ENCODE peak calls at places on chromosome 10, in five cellular contexts. G is HepG2, U is upper lobe of left lung, O is GM12878, S is K562. A is an unnamed sample.

GRCh38 chr10:35565602-35566061 is 39.5 kb upstream of the GJD4 start:
- ATAC-seq in G (no peak), S (no peak), O (no peak), U (no peak), A (peak)

GRCh38 chr10:50426485-50426884 is 175.2 kb upstream of the ASAH2 start:
- ATAC-seq in U (no peak), O (peak), G (no peak), S (no peak), A (no peak)

GRCh38 chr10:62426600-62426999 is 52.4 kb downstream of the ZNF365 start:
- ATAC-seq in O (no peak), G (no peak), U (no peak), S (no peak), A (no peak)

GRCh38 chr10:44952779-44953231 is 6.8 kb upstream of the RASSF4 start:
- ATAC-seq in O (no peak), U (no peak), G (peak), S (no peak), A (no peak)

GRCh38 chr10:22491931-22492615 is 146.8 kb downstream of the SPAG6 start:
- ATAC-seq in U (no peak), S (no peak), G (no peak), O (peak), A (no peak)

GRCh38 chr10:74213571-74214162 is 62.6 kb downstream of the ADK start:
- ATAC-seq in U (no peak), O (peak), S (peak), G (peak), A (no peak)

GRCh38 chr10:71334228-71334791 is 15.3 kb downstream of the SLC29A3 start:
- ATAC-seq in G (peak), U (no peak), O (no peak), S (no peak), A (no peak)

GRCh38 chr10:6269953-6270867 is 67.5 kb downstream of the PFKFB3 start:
- ATAC-seq in S (peak), O (peak), U (no peak), G (no peak), A (no peak)

GRCh38 chr10:107418411-107418810 is 253.9 kb upstream of the SORCS1 start:
- ATAC-seq in G (no peak), U (no peak), O (peak), S (no peak), A (no peak)

GRCh38 chr10:36783400-36783799 is 342.0 kb upstream of the ANKRD30A start:
- ATAC-seq in O (no peak), U (no peak), S (no peak), G (no peak), A (no peak)

GRCh38 chr10:125094111-125094705 is 66.2 kb downstream of the CTBP2 start:
- ATAC-seq in U (no peak), G (no peak), O (no peak), S (no peak), A (no peak)

GRCh38 chr10:31319602-31320178 is 674 bp downstream of the ZEB1 start:
- ATAC-seq in O (peak), S (peak), G (peak), U (peak), A (peak)

GRCh38 chr10:31322647-31323046 is 3.6 kb downstream of the ZEB1 start:
- ATAC-seq in O (peak), S (no peak), U (no peak), G (no peak), A (no peak)

GRCh38 chr10:31320179-31320597 is 1.2 kb downstream of the ZEB1 start:
- ATAC-seq in G (peak), O (peak), S (no peak), U (no peak), A (peak)

GRCh38 chr10:31320598-31321211 is 1.7 kb downstream of the ZEB1 start:
- ATAC-seq in G (peak), U (peak), O (peak), S (peak), A (no peak)

GRCh38 chr10:31321396-31321941 is 2.5 kb downstream of the ZEB1 start:
- ATAC-seq in U (no peak), G (no peak), O (peak), S (no peak), A (no peak)
- TF ChIP-seq POLR2AphosphoS5 in U (no peak), G (no peak), O (peak), S (no peak), A (no peak)

GRCh38 chr10:1059902-1060301 is 3.7 kb downstream of the WDR37 start:
- ATAC-seq in G (no peak), S (no peak), O (no peak), U (no peak), A (no peak)

GRCh38 chr10:1057106-1057657 is 997 bp downstream of the WDR37 start:
- ATAC-seq in U (peak), S (peak), G (peak), O (peak), A (peak)

GRCh38 chr10:1058017-1058416 is 1.8 kb downstream of the WDR37 start:
- ATAC-seq in U (no peak), G (peak), O (no peak), S (no peak), A (no peak)

GRCh38 chr10:1054684-1055083 is 1.5 kb upstream of the WDR37 start:
- ATAC-seq in O (no peak), G (no peak), S (no peak), U (no peak), A (no peak)

DNA sequence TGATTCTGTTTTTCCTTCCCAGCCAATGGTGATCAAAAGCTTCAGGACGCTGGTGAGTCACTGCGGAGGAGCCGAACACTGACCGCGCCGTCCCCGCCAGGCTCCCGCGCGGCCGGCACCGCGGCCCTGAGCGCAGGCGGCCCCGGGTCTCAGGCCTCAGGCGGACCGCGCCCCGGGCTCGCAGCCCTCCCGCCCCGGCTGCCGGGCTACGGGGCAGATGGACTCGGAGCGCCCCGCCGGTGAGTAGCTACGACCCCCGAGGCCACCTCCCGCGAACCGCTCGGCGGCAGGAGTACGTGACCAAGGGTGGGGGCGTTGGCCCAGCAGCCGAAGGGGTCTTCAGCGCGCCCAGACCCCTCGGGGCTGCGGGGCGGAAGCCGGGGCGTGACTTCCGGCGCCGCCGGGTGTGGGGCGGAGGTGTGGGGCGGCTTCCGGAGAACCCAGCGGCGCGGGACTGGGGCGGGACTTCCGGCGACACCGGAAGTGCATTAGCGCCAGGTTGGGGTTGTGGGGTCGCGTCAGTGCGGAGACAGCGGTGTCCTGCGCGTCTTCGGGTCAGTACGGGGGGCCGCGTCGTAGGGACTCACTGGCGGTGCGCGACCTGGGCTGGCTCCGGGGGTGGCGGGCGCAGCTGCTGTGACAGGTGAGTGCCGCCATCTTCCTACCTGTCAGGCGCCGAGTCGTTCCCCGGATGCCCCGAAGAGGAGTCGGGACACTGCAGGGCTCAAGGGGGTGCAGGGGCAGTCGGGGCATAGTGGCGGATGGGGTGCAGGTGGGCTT is at the start of gene WDR37:
- ATAC-seq in U (peak), G (peak), O (peak), S (peak), A (peak)
- TF ChIP-seq EP300 in U (peak), G (no peak), O (no peak), S (no peak), A (no peak)

DNA sequence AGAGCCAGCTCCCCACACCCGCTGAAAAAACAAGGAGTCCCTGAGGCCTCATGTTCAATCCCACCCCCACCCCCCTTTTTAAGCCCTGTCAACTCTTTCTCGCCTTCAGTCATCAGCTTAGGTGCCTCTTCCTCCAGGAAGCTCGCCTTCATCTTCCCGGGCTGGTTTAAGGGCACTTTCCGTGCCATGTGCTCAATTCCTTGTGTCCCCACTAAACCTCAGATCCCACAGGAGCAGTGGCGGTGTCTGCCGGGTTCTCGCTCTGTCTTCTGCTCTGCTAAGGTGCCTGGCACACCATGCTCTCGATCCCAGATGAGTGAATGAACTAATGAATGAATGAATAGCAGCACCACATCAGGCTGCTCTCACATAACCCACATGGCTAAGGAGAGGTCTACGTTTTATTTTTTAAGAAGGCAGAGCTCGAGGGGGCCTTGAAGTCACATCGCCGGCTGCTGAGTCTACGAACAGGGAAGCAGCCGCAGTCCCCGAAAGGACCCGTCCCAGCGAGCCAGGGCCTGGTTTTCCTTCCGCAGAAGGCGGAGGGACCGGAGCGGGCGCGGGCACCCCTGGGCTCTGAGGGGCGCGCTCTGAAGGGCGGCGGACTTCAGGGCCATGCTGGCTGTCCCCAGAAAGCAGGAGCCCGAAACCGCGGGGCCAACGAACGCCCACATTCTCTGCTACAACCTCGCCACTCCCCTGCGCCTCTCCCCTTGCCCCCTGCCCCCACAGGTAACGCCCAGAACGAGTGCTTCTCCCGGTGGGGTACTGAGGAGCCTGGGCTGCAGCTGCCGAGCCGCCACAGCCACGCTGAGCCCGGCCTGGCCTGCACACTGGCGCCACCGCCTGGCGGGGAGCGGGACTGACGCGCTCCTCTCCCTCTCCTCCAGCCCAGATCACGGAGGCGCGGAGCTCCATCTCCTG is 73.4 kb upstream of the KCNMA1 start:
- ATAC-seq in G (peak), S (peak), U (peak), O (peak), A (peak)
- TF ChIP-seq POLR2AphosphoS5 in G (no peak), S (no peak), U (no peak), O (no peak), A (no peak)

DNA sequence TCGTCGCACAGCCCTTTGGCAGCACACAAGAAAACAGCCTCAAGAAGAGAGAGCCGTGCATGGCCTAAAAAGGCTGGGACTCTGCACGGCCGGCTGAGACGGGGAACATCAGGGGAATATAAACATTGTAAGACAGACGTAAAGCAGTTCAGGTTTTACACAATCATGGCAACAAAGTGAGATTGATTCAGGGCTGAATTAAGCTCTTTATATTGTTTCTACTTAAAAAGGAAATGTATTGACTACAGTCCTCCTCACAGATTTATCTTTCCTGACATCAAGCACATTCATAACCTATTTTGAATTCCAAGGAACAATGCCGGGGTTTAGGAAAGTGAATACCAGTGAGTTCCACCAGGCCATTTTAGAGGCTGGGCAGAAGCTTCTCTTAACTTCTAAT is 25.2 kb downstream of the SORBS1 start:
- ATAC-seq in U (no peak), S (no peak), O (no peak), G (no peak), A (peak)
- TF ChIP-seq EP300 in U (no peak), S (no peak), O (no peak), G (no peak), A (peak)

GRCh38 chr10:78901694-78902093 is 167.1 kb upstream of the ZMIZ1 start:
- ATAC-seq in U (no peak), S (no peak), O (no peak), G (no peak), A (no peak)

GRCh38 chr10:78902815-78903214 is 166.0 kb upstream of the ZMIZ1 start:
- ATAC-seq in G (no peak), S (no peak), U (no peak), O (no peak), A (no peak)

GRCh38 chr10:78904196-78904595 is 164.6 kb upstream of the ZMIZ1 start:
- ATAC-seq in S (peak), O (no peak), U (no peak), G (no peak), A (no peak)

GRCh38 chr10:78905015-78905939 is 163.5 kb upstream of the ZMIZ1 start:
- ATAC-seq in O (no peak), S (no peak), U (no peak), G (peak), A (no peak)

GRCh38 chr10:78903351-78903940 is 165.3 kb upstream of the ZMIZ1 start:
- ATAC-seq in G (no peak), O (no peak), S (no peak), U (no peak), A (no peak)
- TF ChIP-seq POLR2AphosphoS5 in G (no peak), O (no peak), S (no peak), U (no peak), A (no peak)

GRCh38 chr10:17643755-17644484 is at the start of gene STAM:
- ATAC-seq in G (peak), S (peak), O (peak), U (peak), A (peak)
- TF ChIP-seq EP300 in G (no peak), S (no peak), O (no peak), U (no peak), A (no peak)

GRCh38 chr10:75616874-75617478 is 185.6 kb downstream of the LRMDA start:
- ATAC-seq in S (no peak), G (no peak), U (no peak), O (no peak), A (no peak)

GRCh38 chr10:75619636-75620035 is 188.2 kb downstream of the LRMDA start:
- ATAC-seq in U (no peak), S (no peak), O (no peak), G (peak), A (no peak)

GRCh38 chr10:75616076-75616475 is 184.7 kb downstream of the LRMDA start:
- ATAC-seq in S (no peak), G (no peak), U (no peak), O (no peak), A (no peak)

GRCh38 chr10:75613685-75614587 is 182.5 kb downstream of the LRMDA start:
- ATAC-seq in O (peak), S (no peak), G (no peak), U (no peak), A (no peak)

GRCh38 chr10:75617485-75618155 is 186.2 kb downstream of the LRMDA start:
- ATAC-seq in G (no peak), U (peak), O (no peak), S (no peak), A (peak)
- TF ChIP-seq POLR2AphosphoS5 in G (no peak), U (no peak), O (no peak), S (no peak), A (peak)

DNA sequence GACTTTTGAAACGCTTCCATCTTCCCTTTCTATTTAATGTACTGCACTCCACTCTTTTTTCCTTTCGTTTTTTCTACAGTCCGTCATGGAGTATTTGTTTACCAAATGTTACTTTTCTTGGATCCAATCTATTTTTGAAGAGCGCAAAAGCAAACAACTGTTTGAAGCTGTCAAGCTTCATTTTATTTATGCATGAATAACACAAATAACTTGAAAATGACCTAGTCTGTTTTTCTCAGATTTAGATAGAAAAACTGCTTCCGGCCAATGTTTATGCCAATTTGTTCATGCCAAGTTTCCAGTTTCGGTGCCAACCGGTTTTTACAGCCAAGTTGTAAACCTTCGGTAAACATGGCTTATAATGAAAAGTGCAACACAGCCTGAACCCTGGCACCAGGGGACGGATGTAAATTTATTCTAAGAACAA is 150.9 kb upstream of the KLF6 start:
- ATAC-seq in U (no peak), G (no peak), S (no peak), O (no peak), A (peak)
- TF ChIP-seq EP300 in U (no peak), G (no peak), S (no peak), O (no peak), A (peak)

GRCh38 chr10:58951750-58952149 is 224.7 kb upstream of the PHYHIPL start:
- ATAC-seq in G (no peak), U (peak), S (no peak), O (no peak), A (peak)
- TF ChIP-seq POLR2AphosphoS5 in G (no peak), U (no peak), S (no peak), O (no peak), A (no peak)

A was measured in gastroesophageal sphincter.